ENCODE peak calls at places on chromosomes 1 and 21, in four cellular contexts. One of them, this sample, is unnamed.
A peak's percentile ranks its signal among the peaks of the same experiment; 100 is the strongest.

GRCh38 chr1:248828845-248829244 is 3.1 kb upstream of the SH3BP5L start:
- DNase-seq in amniotic stem cell: peak; percentile 50
- DNase-seq in fibroblast of mammary gland: peak; percentile 89
- DNase-seq in K562: peak; percentile 86
- DNase-seq in this sample: peak; percentile 70

GRCh38 chr1:76998582-76999189 is 131.4 kb downstream of the ST6GALNAC5 start:
- DNase-seq in K562: no peak
- DNase-seq in fibroblast of mammary gland: peak; percentile 88
- DNase-seq in amniotic stem cell: peak; percentile 16
- DNase-seq in this sample: peak; percentile 80

GRCh38 chr1:44031900-44032817 is 897 bp upstream of the SLC6A9 start:
- DNase-seq in K562: no peak
- DNase-seq in amniotic stem cell: no peak
- DNase-seq in fibroblast of mammary gland: no peak
- DNase-seq in this sample: no peak

GRCh38 chr1:59691261-59691660 is 123.5 kb upstream of the HOOK1 start:
- DNase-seq in amniotic stem cell: no peak
- DNase-seq in K562: no peak
- DNase-seq in fibroblast of mammary gland: peak; percentile 69
- DNase-seq in this sample: no peak

GRCh38 chr1:15151377-15151806 is 2.2 kb upstream of the TMEM51 start:
- DNase-seq in fibroblast of mammary gland: no peak
- DNase-seq in K562: no peak
- DNase-seq in amniotic stem cell: no peak
- DNase-seq in this sample: no peak

GRCh38 chr1:212699104-212699838 is 369 bp downstream of the BATF3 start:
- DNase-seq in amniotic stem cell: no peak
- DNase-seq in fibroblast of mammary gland: peak; percentile 26
- DNase-seq in K562: peak; percentile 75
- DNase-seq in this sample: no peak

GRCh38 chr21:25967566-25968438 is 202.8 kb downstream of the APP start:
- DNase-seq in fibroblast of mammary gland: no peak
- DNase-seq in amniotic stem cell: no peak
- DNase-seq in K562: no peak
- DNase-seq in this sample: no peak

GRCh38 chr1:70290248-70290647 is 64.3 kb downstream of the ANKRD13C start:
- DNase-seq in K562: no peak
- DNase-seq in amniotic stem cell: no peak
- DNase-seq in fibroblast of mammary gland: peak; percentile 16
- DNase-seq in this sample: peak; percentile 29

GRCh38 chr1:150302907-150303306 is 9.2 kb downstream of the MRPS21 start:
- DNase-seq in fibroblast of mammary gland: no peak
- DNase-seq in amniotic stem cell: no peak
- DNase-seq in K562: no peak
- DNase-seq in this sample: no peak

GRCh38 chr1:8077120-8077573 is 51.0 kb upstream of the ERRFI1 start:
- DNase-seq in fibroblast of mammary gland: peak; percentile 99
- DNase-seq in K562: peak; percentile 59
- DNase-seq in amniotic stem cell: peak; percentile 72
- DNase-seq in this sample: peak; percentile 83

GRCh38 chr1:57784356-57784755 is 360.5 kb upstream of the DAB1 start:
- DNase-seq in K562: no peak
- DNase-seq in fibroblast of mammary gland: no peak
- DNase-seq in amniotic stem cell: no peak
- DNase-seq in this sample: no peak

GRCh38 chr1:43305926-43306687 is 5.3 kb downstream of the TIE1 start:
- DNase-seq in amniotic stem cell: no peak
- DNase-seq in fibroblast of mammary gland: no peak
- DNase-seq in K562: no peak
- DNase-seq in this sample: no peak

GRCh38 chr1:1510912-1511532 is 940 bp upstream of the ATAD3A start:
- DNase-seq in amniotic stem cell: no peak
- DNase-seq in fibroblast of mammary gland: peak; percentile 19
- DNase-seq in K562: peak; percentile 63
- DNase-seq in this sample: no peak

GRCh38 chr1:83692524-83693336 is 306.2 kb downstream of the TTLL7 start:
- DNase-seq in fibroblast of mammary gland: no peak
- DNase-seq in amniotic stem cell: no peak
- DNase-seq in K562: no peak
- DNase-seq in this sample: no peak

GRCh38 chr1:40911105-40911504 is 48.9 kb upstream of the CITED4 start:
- DNase-seq in K562: no peak
- DNase-seq in fibroblast of mammary gland: no peak
- DNase-seq in amniotic stem cell: no peak
- DNase-seq in this sample: no peak

GRCh38 chr21:44999972-45000636 is 60.3 kb downstream of the SLX9 start:
- DNase-seq in amniotic stem cell: no peak
- DNase-seq in K562: no peak
- DNase-seq in fibroblast of mammary gland: no peak
- DNase-seq in this sample: no peak

GRCh38 chr1:15156807-15157380 is 3.3 kb downstream of the TMEM51 start:
- DNase-seq in K562: no peak
- DNase-seq in amniotic stem cell: no peak
- DNase-seq in fibroblast of mammary gland: no peak
- DNase-seq in this sample: no peak

GRCh38 chr21:34545079-34545884 is 33.3 kb upstream of the KCNE1 start:
- DNase-seq in K562: peak; percentile 15
- DNase-seq in fibroblast of mammary gland: peak; percentile 44
- DNase-seq in amniotic stem cell: no peak
- DNase-seq in this sample: peak; percentile 58